ENCODE peak calls at places on chromosome X, in four cellular contexts. J, B, G and C are unnamed samples.

GRCh38 chrX:40158036-40158706 is 60.4 kb upstream of the BCOR start:
- DNase-seq in J (peak), B (no peak), G (no peak), C (no peak)

GRCh38 chrX:42220083-42220482 is 296.7 kb upstream of the CASK start:
- DNase-seq in J (no peak), B (no peak), G (no peak), C (no peak)

GRCh38 chrX:132692526-132692925 is 203.7 kb upstream of the MBNL3 start:
- DNase-seq in J (no peak), B (no peak), G (no peak), C (no peak)

GRCh38 chrX:109774136-109774535 is 41.1 kb upstream of the ACSL4 start:
- DNase-seq in J (no peak), B (no peak), G (no peak), C (peak)

GRCh38 chrX:39869846-39870601 is 227.7 kb downstream of the BCOR start:
- DNase-seq in J (no peak), B (no peak), G (no peak), C (peak)

GRCh38 chrX:107135076-107135964 is 16.7 kb upstream of the RBM41 start:
- DNase-seq in J (no peak), B (no peak), G (no peak), C (peak)

GRCh38 chrX:22081475-22082092 is 49.5 kb downstream of the PHEX start:
- DNase-seq in J (no peak), B (no peak), G (peak), C (peak)

GRCh38 chrX:40816906-40817305 is 81.6 kb upstream of the MED14 start:
- DNase-seq in J (no peak), B (no peak), G (no peak), C (no peak)

GRCh38 chrX:139691843-139692505 is 16.0 kb downstream of the MCF2 start:
- DNase-seq in J (peak), B (no peak), G (no peak), C (peak)

GRCh38 chrX:89033723-89034122 is 286.7 kb downstream of the CPXCR1 start:
- DNase-seq in J (no peak), B (no peak), G (no peak), C (no peak)

GRCh38 chrX:106726485-106727437 is at the start of gene RNF128:
- DNase-seq in J (peak), B (peak), G (peak), C (peak)

GRCh38 chrX:74325130-74326059 is 21.4 kb downstream of the ZCCHC13 start:
- DNase-seq in J (no peak), B (no peak), G (no peak), C (no peak)

GRCh38 chrX:110218591-110218990 is 99.3 kb downstream of the AMMECR1 start:
- DNase-seq in J (no peak), B (no peak), G (no peak), C (peak)

GRCh38 chrX:134682081-134682480 is 23.8 kb upstream of the PLAC1 start:
- DNase-seq in J (no peak), B (no peak), G (no peak), C (no peak)

GRCh38 chrX:23803931-23804381 is 21.0 kb downstream of the SAT1 start:
- DNase-seq in J (no peak), B (peak), G (no peak), C (peak)

GRCh38 chrX:48945517-48946348 is 11.7 kb downstream of the OTUD5 start:
- DNase-seq in J (no peak), B (no peak), G (no peak), C (peak)

GRCh38 chrX:155235891-155236290 is 19.6 kb downstream of the VBP1 start:
- DNase-seq in J (no peak), B (no peak), G (no peak), C (no peak)

GRCh38 chrX:150765782-150766350 is 72.7 kb downstream of the MTMR1 start:
- DNase-seq in J (no peak), B (no peak), G (no peak), C (no peak)

GRCh38 chrX:69379412-69379811 is 124.7 kb upstream of the NALF2 start:
- DNase-seq in J (no peak), B (no peak), G (no peak), C (no peak)

GRCh38 chrX:19990225-19990518 is 689 bp downstream of the BCLAF3 start:
- DNase-seq in J (no peak), B (no peak), G (no peak), C (no peak)

GRCh38 chrX:105150036-105150435 is 70.5 kb downstream of the TEX13A start:
- DNase-seq in J (no peak), B (no peak), G (no peak), C (no peak)

GRCh38 chrX:13167444-13168207 is 123.2 kb upstream of the FAM9C start:
- DNase-seq in J (no peak), B (no peak), G (no peak), C (peak)

GRCh38 chrX:39961441-39961840 is 136.3 kb downstream of the BCOR start:
- DNase-seq in J (no peak), B (no peak), G (no peak), C (no peak)

GRCh38 chrX:72269671-72270251 is 7.3 kb downstream of the RPS4X start:
- DNase-seq in J (no peak), B (no peak), G (no peak), C (peak)

GRCh38 chrX:100747090-100747489 is 15.2 kb upstream of the SYTL4 start:
- DNase-seq in J (no peak), B (no peak), G (no peak), C (peak)

GRCh38 chrX:39152106-39152649 is 350.9 kb downstream of the MID1IP1 start:
- DNase-seq in J (peak), B (no peak), G (no peak), C (peak)

GRCh38 chrX:69080912-69081465 is 84.3 kb downstream of the PJA1 start:
- DNase-seq in J (no peak), B (no peak), G (no peak), C (no peak)

GRCh38 chrX:13581554-13581953 is 12.2 kb downstream of the EGFL6 start:
- DNase-seq in J (no peak), B (no peak), G (no peak), C (no peak)

GRCh38 chrX:55818673-55819375 is 101.3 kb downstream of the RRAGB start:
- DNase-seq in J (no peak), B (no peak), G (no peak), C (no peak)

GRCh38 chrX:120286733-120287512 is 24.3 kb downstream of the TMEM255A start:
- DNase-seq in J (no peak), B (no peak), G (no peak), C (no peak)

GRCh38 chrX:134743121-134743520 is 84.8 kb upstream of the PLAC1 start:
- DNase-seq in J (no peak), B (no peak), G (no peak), C (peak)

GRCh38 chrX:129823115-129823514 is 20.6 kb downstream of the ZDHHC9 start:
- DNase-seq in J (no peak), B (no peak), G (no peak), C (peak)

GRCh38 chrX:57329008-57329407 is 42.5 kb downstream of the FAAH2 start:
- DNase-seq in J (no peak), B (no peak), G (no peak), C (no peak)

DNA sequence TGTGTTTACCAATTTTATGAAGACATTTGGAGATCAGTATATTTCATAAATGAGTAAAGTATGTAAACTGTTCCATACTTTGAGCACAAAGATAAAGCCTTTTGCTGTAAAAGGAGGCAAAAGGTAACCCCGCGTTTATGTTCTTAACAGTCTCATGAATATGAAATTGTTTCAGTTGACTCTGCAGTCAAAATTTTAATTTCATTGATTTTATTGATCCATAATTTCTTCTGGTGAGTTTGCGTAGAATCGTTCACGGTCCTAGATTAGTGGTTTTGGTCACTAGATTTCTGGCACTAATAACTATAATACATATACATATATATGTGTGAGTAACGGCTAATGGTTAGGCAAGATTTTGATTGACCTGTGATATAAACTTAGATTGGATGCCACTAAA is 1.9 kb downstream of the FMR1 start:
- DNase-seq in J (no peak), B (no peak), G (no peak), C (no peak)
- H3K4me3 ChIP-seq in J (peak), B (peak), G (no peak), C (no peak)

DNA sequence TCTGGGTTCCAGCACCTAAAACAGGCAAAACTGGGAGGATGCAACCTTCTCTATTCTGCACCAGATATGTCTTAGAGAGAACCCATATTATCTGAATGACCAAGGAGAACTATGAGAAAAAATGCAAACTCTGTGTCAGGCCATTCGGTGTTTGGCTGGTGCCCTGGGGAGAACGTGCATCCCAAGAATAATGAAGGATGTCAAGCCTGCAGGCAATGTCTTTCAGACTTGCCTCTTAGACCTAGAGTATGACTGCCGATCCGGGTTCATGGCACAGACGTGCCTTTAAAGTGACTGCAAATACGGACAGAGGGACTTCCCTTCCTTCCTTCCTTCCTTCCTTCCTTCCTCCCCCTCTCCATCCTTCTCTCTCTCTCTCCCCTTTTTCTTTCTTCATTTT is 6.9 kb downstream of the XAGE1B start:
- DNase-seq in J (no peak), B (no peak), G (no peak), C (no peak)
- TF ChIP-seq CTCF in J (no peak), B (no peak), G (no peak), C (no peak)

DNA sequence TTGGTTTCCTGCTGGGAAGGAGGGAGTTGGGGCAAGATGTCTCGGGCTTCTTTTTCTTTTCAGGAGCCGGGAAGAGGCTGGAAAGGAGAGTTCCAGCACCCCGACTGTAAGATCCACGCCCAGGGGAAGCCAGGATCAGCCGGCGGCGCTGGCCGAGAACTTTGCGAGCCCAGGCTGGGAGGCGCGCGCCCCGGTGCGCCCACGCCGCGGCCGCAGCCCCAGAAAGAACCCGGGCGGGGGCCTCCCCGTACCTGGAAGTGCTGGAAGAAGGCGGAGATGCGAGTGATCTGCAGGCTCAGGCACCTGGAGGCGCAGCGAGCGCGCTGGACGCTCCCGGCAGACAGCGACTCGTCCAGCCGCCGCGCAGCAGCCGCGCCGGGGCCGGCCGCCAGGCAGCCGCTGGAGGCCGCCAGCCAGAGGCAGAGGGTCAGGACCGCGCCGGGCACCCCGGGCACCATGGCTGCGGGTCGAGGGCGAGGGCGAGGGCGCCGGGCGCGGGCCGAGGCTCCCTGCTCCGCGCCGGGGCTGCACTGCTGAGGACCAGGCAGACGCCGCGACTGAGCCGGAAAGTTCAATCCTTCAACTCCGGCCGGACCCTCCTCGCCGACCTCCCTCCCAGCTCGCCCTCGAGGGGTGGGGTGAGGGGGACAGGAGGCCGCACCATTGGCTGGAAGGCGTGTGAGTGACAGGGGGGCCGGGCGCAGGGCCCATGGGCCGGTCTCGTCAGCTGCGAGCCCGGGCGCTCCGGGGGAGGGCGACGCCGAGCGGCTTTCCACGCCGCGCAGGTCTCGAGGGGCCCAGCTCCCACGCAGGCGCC is at the start of gene ANOS1:
- DNase-seq in J (peak), B (peak), G (no peak), C (no peak)
- H3K4me3 ChIP-seq in J (peak), B (peak), G (peak), C (peak)

GRCh38 chrX:76126851-76127250 is 46.0 kb upstream of the PBDC1 start:
- DNase-seq in J (no peak), B (no peak), G (no peak), C (no peak)

DNA sequence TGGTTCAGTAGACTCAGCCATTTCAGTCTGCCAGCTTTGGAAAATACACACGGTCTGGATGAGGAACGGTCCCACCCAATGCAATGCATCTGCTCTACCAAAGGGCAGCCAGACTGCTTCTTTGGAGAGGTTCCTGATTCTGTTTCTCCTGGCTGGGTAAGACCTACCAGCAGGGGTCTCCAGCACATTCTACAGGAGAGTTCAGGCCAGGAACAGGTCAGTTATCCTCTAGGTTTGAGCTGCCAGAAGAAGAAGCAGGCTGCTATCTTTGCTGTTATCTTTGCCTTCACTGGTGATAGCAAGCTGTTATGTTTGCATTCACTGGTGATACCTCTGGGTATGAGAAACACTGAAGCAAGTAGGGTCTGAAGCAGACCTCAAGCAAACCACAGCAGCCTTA is 45.5 kb upstream of the PBDC1 start:
- DNase-seq in J (no peak), B (no peak), G (no peak), C (no peak)
- TF ChIP-seq CTCF in J (no peak), B (no peak), G (no peak), C (no peak)

DNA sequence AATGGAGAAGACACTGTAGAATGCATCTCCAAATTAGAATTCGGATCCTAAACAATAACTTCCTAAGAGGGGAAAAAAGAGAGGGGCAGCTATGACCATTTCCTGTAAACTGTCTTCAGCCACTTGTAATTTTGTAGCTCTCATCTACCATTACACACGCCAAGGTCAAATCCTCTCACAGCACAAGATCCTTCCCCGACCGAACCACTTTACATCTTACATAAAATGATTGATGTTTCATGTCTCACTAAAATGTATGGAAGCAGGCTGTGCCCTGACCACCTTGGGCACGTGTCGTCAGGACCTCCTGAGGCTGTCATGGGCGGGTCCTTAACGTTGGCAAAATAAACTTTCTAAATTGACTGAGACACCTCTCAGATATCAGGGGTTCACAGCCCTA is 24.1 kb upstream of the PBDC1 start:
- DNase-seq in J (no peak), B (no peak), G (no peak), C (peak)
- H3K4me3 ChIP-seq in J (peak), B (peak), G (peak), C (peak)

GRCh38 chrX:2614911-2615310 is 76.2 kb upstream of the CD99 start:
- DNase-seq in J (no peak), B (no peak), G (no peak), C (peak)
- TF ChIP-seq CTCF in J (peak), B (peak), G (no peak), C (peak)

GRCh38 chrX:136204571-136204970 is 46.6 kb downstream of the MAP7D3 start:
- DNase-seq in J (no peak), B (peak), G (no peak), C (peak)
- H3K4me3 ChIP-seq in J (peak), B (peak), G (no peak), C (no peak)